ENCODE peak calls at places on chromosome 3, in five cellular contexts. L, J, V, Q and U are unnamed samples.

GRCh38 chr3:87076951-87077350 is 86.0 kb upstream of the VGLL3 start:
- DNase-seq in J (no peak), Q (no peak), L (peak), V (no peak), U (no peak)

GRCh38 chr3:56904526-56905245 is 102.9 kb upstream of the ARHGEF3 start:
- DNase-seq in J (no peak), L (no peak), Q (no peak), V (no peak), U (no peak)

GRCh38 chr3:188052229-188052965 is 101.6 kb upstream of the LPP start:
- DNase-seq in Q (no peak), J (no peak), L (peak), V (peak), U (peak)

GRCh38 chr3:45792036-45792435 is 4.3 kb downstream of the SLC6A20 start:
- DNase-seq in V (no peak), J (no peak), Q (no peak), L (no peak), U (no peak)

GRCh38 chr3:100401674-100402036 is 316 bp downstream of the LNP1 start:
- DNase-seq in J (no peak), V (peak), Q (peak), L (peak), U (peak)

GRCh38 chr3:100169186-100169585 is 54.9 kb upstream of the FILIP1L start:
- DNase-seq in Q (no peak), J (no peak), L (peak), V (peak), U (peak)

GRCh38 chr3:26437678-26438077 is 184.9 kb upstream of the LRRC3B start:
- DNase-seq in J (no peak), Q (no peak), L (peak), V (no peak), U (no peak)

GRCh38 chr3:85342915-85343314 is 384.1 kb downstream of the CADM2 start:
- DNase-seq in V (no peak), J (no peak), Q (peak), L (peak), U (no peak)

GRCh38 chr3:146050700-146051099 is 110.3 kb downstream of the PLOD2 start:
- DNase-seq in V (no peak), L (no peak), J (no peak), Q (no peak), U (no peak)

GRCh38 chr3:169879846-169880558 is 10.3 kb upstream of the LRRC31 start:
- DNase-seq in Q (no peak), V (no peak), L (no peak), J (no peak), U (no peak)

GRCh38 chr3:71927505-71928066 is 142.6 kb upstream of the PROK2 start:
- DNase-seq in L (no peak), V (no peak), Q (no peak), J (no peak), U (no peak)

GRCh38 chr3:158528306-158528705 is 42.7 kb upstream of the MLF1 start:
- DNase-seq in J (no peak), L (no peak), Q (no peak), V (no peak), U (no peak)

GRCh38 chr3:58063424-58063823 is 55.2 kb downstream of the FLNB start:
- DNase-seq in J (no peak), L (peak), V (no peak), Q (no peak), U (no peak)

GRCh38 chr3:99755831-99756230 is 61.8 kb upstream of the CMSS1 start:
- DNase-seq in V (no peak), Q (no peak), L (no peak), J (no peak), U (no peak)

GRCh38 chr3:144369151-144369879 is 397.7 kb downstream of the DIPK2A start:
- DNase-seq in Q (no peak), J (no peak), V (no peak), L (no peak), U (no peak)

GRCh38 chr3:94226058-94226457 is 163.2 kb downstream of the NSUN3 start:
- DNase-seq in V (no peak), Q (no peak), L (peak), J (no peak), U (no peak)

GRCh38 chr3:6229778-6230410 is 631.0 kb upstream of the GRM7 start:
- DNase-seq in L (no peak), Q (no peak), J (no peak), V (no peak), U (no peak)

GRCh38 chr3:144031938-144032337 is 60.3 kb downstream of the DIPK2A start:
- DNase-seq in L (no peak), J (no peak), V (peak), Q (no peak), U (peak)

GRCh38 chr3:52780298-52780585 is 2.8 kb downstream of the ITIH1 start:
- DNase-seq in L (no peak), V (no peak), Q (no peak), J (no peak), U (no peak)

GRCh38 chr3:64000446-64001055 is 22.7 kb downstream of the PSMD6 start:
- DNase-seq in V (no peak), Q (no peak), J (no peak), L (no peak), U (no peak)

GRCh38 chr3:66485291-66485968 is 15.4 kb downstream of the LRIG1 start:
- DNase-seq in V (no peak), Q (no peak), L (peak), J (no peak), U (no peak)

GRCh38 chr3:5053021-5053831 is 68.9 kb upstream of the ARL8B start:
- DNase-seq in V (no peak), Q (no peak), J (no peak), L (peak), U (no peak)

GRCh38 chr3:8576841-8577553 is 67.6 kb downstream of the SSUH2 start:
- DNase-seq in L (peak), J (no peak), Q (no peak), V (no peak), U (no peak)

GRCh38 chr3:111845996-111846395 is 13.1 kb upstream of the PHLDB2 start:
- DNase-seq in J (no peak), V (no peak), L (peak), Q (no peak), U (no peak)

GRCh38 chr3:12574656-12575055 is 17.8 kb downstream of the MKRN2 start:
- DNase-seq in J (no peak), V (no peak), Q (no peak), L (no peak), U (no peak)

GRCh38 chr3:69838217-69838616 is 99.0 kb downstream of the MITF start:
- DNase-seq in V (no peak), Q (no peak), L (peak), J (no peak), U (no peak)

GRCh38 chr3:66261318-66261717 is 40.5 kb downstream of the SLC25A26 start:
- DNase-seq in J (no peak), L (peak), V (no peak), Q (no peak), U (no peak)

GRCh38 chr3:160478338-160478737 is 28.8 kb upstream of the TRIM59 start:
- DNase-seq in J (no peak), Q (no peak), L (peak), V (no peak), U (no peak)